ENCODE peak calls at places on chromosomes 7 and 10, in seven cellular contexts. K is pancreas, U is activated B cell treated with CpG ODN at 0.5 μM for 24 hours, I is HCT116, X is GM12865, M is mammary epithelial cell, J is choroid plexus epithelial cell. Y is an unnamed sample.

GRCh38 chr7:71618281-71618680 is 486.3 kb downstream of the GALNT17 start:
- DNase-seq in K (no peak), U (no peak), I (no peak), X (no peak), M (no peak), J (no peak), Y (no peak)

GRCh38 chr7:87414400-87415188 is 60.9 kb downstream of the ABCB4 start:
- DNase-seq in K (no peak), U (no peak), I (no peak), X (no peak), M (no peak), J (peak; percentile 6), Y (no peak)

GRCh38 chr7:42014625-42015412 is 222.2 kb downstream of the GLI3 start:
- DNase-seq in K (no peak), U (no peak), I (peak; percentile 44), X (peak; percentile 75), M (peak; percentile 32), J (peak; percentile 75), Y (peak; percentile 69)

GRCh38 chr10:60358282-60358681 is 31.4 kb downstream of the ANK3 start:
- DNase-seq in K (no peak), U (no peak), I (no peak), X (peak; percentile 73), M (no peak), J (no peak), Y (no peak)

GRCh38 chr7:155979566-155979965 is 167.3 kb upstream of the SHH start:
- DNase-seq in K (no peak), U (no peak), I (no peak), X (no peak), M (no peak), J (no peak), Y (no peak)

GRCh38 chr10:123017421-123018165 is 8.8 kb downstream of the ACADSB start:
- DNase-seq in K (no peak), U (no peak), I (no peak), X (no peak), M (no peak), J (no peak), Y (no peak)

GRCh38 chr10:129631011-129631410 is 164.0 kb downstream of the MGMT start:
- DNase-seq in K (no peak), U (no peak), I (no peak), X (no peak), M (no peak), J (peak; percentile 10), Y (no peak)

GRCh38 chr10:4623757-4624420 is 202.1 kb upstream of the AKR1E2 start:
- DNase-seq in K (no peak), U (no peak), I (no peak), X (no peak), M (peak; percentile 30), J (peak; percentile 44), Y (no peak)

GRCh38 chr7:149214020-149214720 is 18.8 kb downstream of the ZNF282 start:
- DNase-seq in K (no peak), U (no peak), I (no peak), X (no peak), M (no peak), J (no peak), Y (no peak)

GRCh38 chr7:135620980-135621850 is 41.1 kb upstream of the STMP1 start:
- DNase-seq in K (peak; percentile 21), U (no peak), I (peak; percentile 73), X (peak; percentile 46), M (peak; percentile 73), J (peak; percentile 94), Y (peak; percentile 41)

GRCh38 chr10:64408386-64409178 is 887.4 kb downstream of the REEP3 start:
- DNase-seq in K (no peak), U (no peak), I (no peak), X (no peak), M (no peak), J (no peak), Y (no peak)

GRCh38 chr7:50631639-50632038 is 66.4 kb upstream of the DDC start:
- DNase-seq in K (no peak), U (no peak), I (no peak), X (no peak), M (no peak), J (no peak), Y (no peak)

GRCh38 chr7:75662579-75663301 is 76.0 kb downstream of the HIP1 start:
- DNase-seq in K (no peak), U (peak; percentile 44), I (no peak), X (peak; percentile 95), M (no peak), J (no peak), Y (no peak)

GRCh38 chr10:68938117-68938516 is 17.9 kb upstream of the DDX21 start:
- DNase-seq in K (no peak), U (no peak), I (no peak), X (no peak), M (no peak), J (peak; percentile 74), Y (no peak)

GRCh38 chr7:154928136-154929005 is 74.6 kb downstream of the PAXIP1 start:
- DNase-seq in K (no peak), U (peak; percentile 44), I (peak; percentile 91), X (peak; percentile 94), M (peak; percentile 93), J (peak; percentile 96), Y (peak; percentile 45)

GRCh38 chr7:31788445-31788844 is 101.4 kb downstream of the PPP1R17 start:
- DNase-seq in K (no peak), U (no peak), I (no peak), X (no peak), M (peak; percentile 3), J (no peak), Y (no peak)

GRCh38 chr10:115093286-115093775 is at the start of gene ATRNL1:
- DNase-seq in K (peak; percentile 36), U (no peak), I (no peak), X (peak; percentile 37), M (peak; percentile 7), J (no peak), Y (peak; percentile 5)

GRCh38 chr7:105816954-105817615 is 59.3 kb downstream of the ATXN7L1 start:
- DNase-seq in K (no peak), U (no peak), I (no peak), X (no peak), M (no peak), J (no peak), Y (no peak)

GRCh38 chr10:101441539-101442455 is 87.8 kb downstream of the BTRC start:
- DNase-seq in K (no peak), U (no peak), I (peak; percentile 80), X (peak; percentile 65), M (peak; percentile 67), J (peak; percentile 90), Y (peak; percentile 41)

GRCh38 chr7:63047546-63047945 is 951.1 kb upstream of the ZNF722 start:
- DNase-seq in K (no peak), U (no peak), I (no peak), X (no peak), M (no peak), J (no peak), Y (no peak)

GRCh38 chr7:23230586-23231195 is 15.9 kb upstream of the GPNMB start:
- DNase-seq in K (no peak), U (no peak), I (no peak), X (no peak), M (no peak), J (no peak), Y (no peak)

DNA sequence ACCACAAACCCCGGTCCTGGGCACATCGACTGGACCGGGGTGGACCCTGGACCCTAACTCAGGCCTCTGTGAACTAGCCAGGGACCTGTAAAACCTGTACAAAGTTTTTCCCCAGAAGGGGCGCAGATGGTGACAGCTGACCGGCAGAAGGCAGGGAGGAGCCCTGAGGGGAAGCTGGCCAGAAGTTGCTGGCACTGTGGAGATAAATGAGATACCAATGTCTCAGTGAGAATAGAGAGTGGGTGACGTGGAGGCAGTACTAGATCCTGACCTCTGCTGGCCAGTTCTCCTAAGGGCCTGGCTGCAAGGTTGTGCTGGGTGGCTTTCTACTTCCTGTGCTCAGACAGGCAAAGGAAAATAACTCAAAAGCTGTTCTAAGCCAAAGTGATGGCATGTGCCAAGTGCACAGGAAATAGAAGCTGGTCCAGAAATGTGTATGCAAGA is 10.6 kb upstream of the TSPAN14 start:
- DNase-seq in K (no peak), U (no peak), I (no peak), X (peak; percentile 63), M (no peak), J (peak; percentile 50), Y (peak; percentile 61)
- TF ChIP-seq CTCF in K (no peak), U (no peak), I (peak; percentile 48), X (peak; percentile 46), M (peak; percentile 59), J (peak; percentile 58), Y (peak; percentile 45)

DNA sequence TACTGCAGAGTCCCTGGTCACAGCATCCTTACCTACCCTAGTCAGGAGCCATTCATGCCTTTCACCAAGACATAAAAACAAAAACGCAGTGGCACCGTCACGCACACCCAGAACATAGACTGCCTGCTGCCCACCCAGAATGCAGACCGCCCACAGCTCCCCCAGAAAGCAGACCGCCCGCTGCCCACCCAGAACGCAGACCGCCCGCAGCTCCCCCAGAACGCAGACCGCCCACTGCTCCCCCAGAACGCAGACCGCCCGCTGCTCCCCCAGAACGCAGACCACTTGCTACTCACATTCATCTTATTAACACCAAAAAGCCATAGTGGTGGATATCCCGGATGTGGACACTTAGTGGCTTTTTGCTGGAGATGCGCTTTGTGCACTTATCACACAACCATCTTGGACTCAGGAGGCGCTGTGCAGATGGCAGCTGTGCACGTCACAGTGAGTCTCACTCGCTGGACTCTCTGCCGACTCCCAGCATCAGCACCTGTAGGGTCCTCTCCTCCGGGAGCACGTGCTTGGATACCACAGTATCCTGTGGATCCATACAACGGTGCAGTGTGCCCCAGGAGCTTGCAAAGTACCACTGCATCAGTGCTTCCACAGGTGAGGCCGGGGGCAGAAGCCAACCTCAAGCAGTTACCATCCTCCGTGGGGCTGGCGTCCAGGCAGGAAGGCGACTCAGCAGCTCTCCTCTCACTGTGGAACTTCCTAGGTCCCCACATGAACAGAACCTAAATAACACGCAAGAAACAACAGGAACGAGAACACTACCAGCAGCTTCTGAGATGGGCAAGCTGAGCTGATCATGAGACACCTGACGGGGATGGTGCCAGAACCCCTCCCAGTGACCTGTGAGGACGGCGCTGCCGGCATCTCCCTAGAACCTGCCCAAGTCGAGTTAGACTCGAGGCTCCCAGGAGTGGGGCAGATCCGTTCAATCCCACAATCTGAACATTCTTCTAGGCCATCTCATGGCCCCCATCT is 161.0 kb downstream of the DIP2C start:
- DNase-seq in K (no peak), U (no peak), I (no peak), X (no peak), M (no peak), J (no peak), Y (no peak)
- TF ChIP-seq CTCF in K (no peak), U (no peak), I (no peak), X (no peak), M (no peak), J (no peak), Y (no peak)

GRCh38 chr7:108660465-108660864 is 90.8 kb downstream of the DNAJB9 start:
- DNase-seq in K (no peak), U (no peak), I (peak; percentile 21), X (no peak), M (no peak), J (peak; percentile 34), Y (no peak)
- TF ChIP-seq CTCF in K (no peak), U (no peak), I (peak; percentile 53), X (no peak), M (peak; percentile 17), J (peak; percentile 49), Y (peak; percentile 20)

DNA sequence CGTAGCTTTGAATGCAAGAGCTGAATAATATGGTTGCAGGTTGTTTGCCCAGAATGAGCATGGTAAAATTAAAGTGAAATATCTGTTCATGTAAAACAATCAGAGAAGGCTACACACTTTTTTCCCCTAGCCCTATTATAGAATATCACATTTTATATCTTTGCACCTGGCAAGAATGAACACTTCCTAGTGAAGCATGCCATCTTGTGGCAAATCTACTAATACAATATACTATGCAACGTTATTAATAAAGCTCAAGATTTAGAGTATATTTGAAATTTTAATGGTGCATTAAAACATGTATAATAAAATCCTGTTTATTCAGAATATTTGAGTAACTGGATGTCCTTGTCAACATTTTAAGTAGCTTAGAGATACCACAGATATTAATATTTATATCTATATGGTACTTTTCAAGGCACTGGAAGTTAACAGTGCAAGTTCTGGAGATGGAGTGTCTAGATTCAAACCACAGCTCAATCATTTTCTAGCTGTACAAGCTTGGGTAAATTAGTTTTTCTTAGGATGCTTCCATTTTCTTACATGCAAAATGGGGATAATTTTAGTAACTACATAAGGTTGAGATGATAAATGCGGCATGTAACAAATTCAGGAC is 643.1 kb upstream of the SEMA3D start:
- DNase-seq in K (no peak), U (no peak), I (no peak), X (no peak), M (no peak), J (peak; percentile 60), Y (no peak)
- TF ChIP-seq CTCF in K (no peak), U (no peak), I (peak; percentile 12), X (no peak), M (peak; percentile 42), J (peak; percentile 50), Y (no peak)

Y was measured in activated CD8-positive, alpha-beta T cell treated with anti-CD3 and anti-CD28 coated beads for 36 hours.